ENCODE peak calls at places on chromosome 4, in four cellular contexts. A, P, C and Z are unnamed samples.

GRCh38 chr4:541271-541670 is 34.8 kb downstream of the TMEM271 start:
- DNase-seq in A (no peak), P (no peak), C (no peak), Z (no peak)

GRCh38 chr4:13546855-13547562 is 2.7 kb upstream of the NKX3-2 start:
- DNase-seq in A (peak), P (no peak), C (no peak), Z (no peak)

GRCh38 chr4:173463816-173464215 is 64.9 kb upstream of the SCRG1 start:
- DNase-seq in A (no peak), P (no peak), C (no peak), Z (no peak)

GRCh38 chr4:165151734-165152133 is 39.1 kb upstream of the TMEM192 start:
- DNase-seq in A (no peak), P (no peak), C (no peak), Z (peak)

GRCh38 chr4:152224872-152225420 is 310.9 kb downstream of the FBXW7 start:
- DNase-seq in A (no peak), P (no peak), C (no peak), Z (peak)

GRCh38 chr4:151029537-151029936 is 14.5 kb upstream of the LRBA start:
- DNase-seq in A (no peak), P (no peak), C (no peak), Z (no peak)

GRCh38 chr4:107719211-107719926 is 665 bp downstream of the PAPSS1 start:
- DNase-seq in A (no peak), P (peak), C (no peak), Z (no peak)

GRCh38 chr4:153152453-153153338 is 51.5 kb upstream of the TRIM2 start:
- DNase-seq in A (peak), P (no peak), C (no peak), Z (no peak)

GRCh38 chr4:14862881-14863280 is 139.4 kb upstream of the CPEB2 start:
- DNase-seq in A (peak), P (no peak), C (no peak), Z (no peak)

GRCh38 chr4:127632420-127633403 is at the start of gene INTU:
- DNase-seq in A (peak), P (peak), C (peak), Z (peak)

GRCh38 chr4:8236920-8237195 is 32.7 kb upstream of the HTRA3 start:
- DNase-seq in A (no peak), P (no peak), C (no peak), Z (no peak)

GRCh38 chr4:2792711-2793577 is at the start of gene SH3BP2:
- DNase-seq in A (peak), P (peak), C (peak), Z (no peak)

DNA sequence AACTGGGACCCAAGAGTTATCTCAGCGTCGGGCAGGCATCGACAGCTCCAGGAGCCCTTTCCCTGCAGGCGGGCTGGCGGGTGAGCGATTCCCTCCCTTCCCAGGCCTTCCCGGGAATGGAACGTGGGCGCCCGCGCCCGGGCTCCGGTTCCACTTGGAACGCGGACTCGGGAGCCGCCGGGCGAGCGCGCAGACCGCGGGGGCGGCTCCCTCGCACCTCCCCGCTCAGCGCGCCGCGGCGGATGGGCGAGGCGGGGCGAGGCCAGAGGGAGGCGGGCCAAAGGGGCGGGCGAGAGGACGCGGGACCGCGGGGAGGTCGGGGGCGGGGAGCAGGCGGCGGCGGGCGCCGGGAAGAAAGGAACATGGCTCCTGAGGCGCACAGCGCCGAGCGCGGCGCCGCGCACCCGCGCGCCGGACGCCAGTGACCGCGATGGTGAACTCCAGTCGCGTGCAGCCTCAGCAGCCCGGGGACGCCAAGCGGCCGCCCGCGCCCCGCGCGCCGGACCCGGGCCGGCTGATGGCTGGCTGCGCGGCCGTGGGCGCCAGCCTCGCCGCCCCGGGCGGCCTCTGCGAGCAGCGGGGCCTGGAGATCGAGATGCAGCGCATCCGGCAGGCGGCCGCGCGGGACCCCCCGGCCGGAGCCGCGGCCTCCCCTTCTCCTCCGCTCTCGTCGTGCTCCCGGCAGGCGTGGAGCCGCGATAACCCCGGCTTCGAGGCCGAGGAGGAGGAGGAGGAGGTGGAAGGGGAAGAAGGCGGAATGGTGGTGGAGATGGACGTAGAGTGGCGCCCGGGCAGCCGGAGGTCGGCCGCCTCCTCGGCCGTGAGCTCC is at the start of gene PKD2:
- DNase-seq in A (peak), P (peak), C (peak), Z (no peak)
- TF ChIP-seq POLR2A in A (peak), P (peak), C (peak), Z (peak)

GRCh38 chr4:168837922-168838321 is 172.1 kb downstream of the CBR4 start:
- DNase-seq in A (no peak), P (no peak), C (no peak), Z (no peak)
- H3K27ac ChIP-seq in A (peak), P (peak), C (peak), Z (peak)

GRCh38 chr4:184471872-184472539 is 2.3 kb downstream of the IRF2 start:
- DNase-seq in A (peak), P (peak), C (no peak), Z (no peak)

GRCh38 chr4:184474261-184475095 is at the start of gene IRF2:
- DNase-seq in A (peak), P (peak), C (peak), Z (peak)

GRCh38 chr4:184473265-184473514 is 1.2 kb downstream of the IRF2 start:
- DNase-seq in A (no peak), P (no peak), C (no peak), Z (no peak)

GRCh38 chr4:184473515-184474260 is 662 bp downstream of the IRF2 start:
- DNase-seq in A (peak), P (peak), C (no peak), Z (no peak)

GRCh38 chr4:184472540-184473264 is 1.6 kb downstream of the IRF2 start:
- DNase-seq in A (peak), P (peak), C (peak), Z (peak)
- TF ChIP-seq EP300 in A (peak), P (no peak), C (peak), Z (no peak)

GRCh38 chr4:1579834-1580686 is 104.1 kb downstream of the FAM53A start:
- DNase-seq in A (peak), P (peak), C (peak), Z (no peak)
- TF ChIP-seq POLR2A in A (peak), P (peak), C (peak), Z (no peak)

DNA sequence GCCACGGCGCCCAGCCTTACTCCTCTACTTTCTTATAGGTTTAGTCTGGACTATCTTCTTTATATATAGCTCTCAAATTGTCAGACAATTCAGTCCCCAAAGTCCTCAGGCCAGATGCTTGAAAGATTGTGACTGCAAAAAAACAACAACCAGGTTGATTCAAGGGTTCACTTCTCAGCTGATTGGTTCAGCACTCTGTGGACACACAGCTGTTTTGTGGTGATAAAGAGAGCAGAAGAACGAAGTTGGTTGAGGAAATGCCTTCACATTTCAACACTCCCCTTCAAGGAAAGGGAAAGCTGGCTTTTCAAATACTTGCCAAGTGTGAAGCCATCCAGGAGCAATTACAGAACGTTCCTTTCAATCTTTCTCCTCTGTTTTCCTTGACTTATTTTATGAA is 166.8 kb downstream of the SHROOM3 start:
- DNase-seq in A (no peak), P (no peak), C (no peak), Z (peak)
- H3K27ac ChIP-seq in A (peak), P (no peak), C (no peak), Z (peak)

GRCh38 chr4:71807469-71807868 is 23.6 kb upstream of the GC start:
- DNase-seq in A (no peak), P (no peak), C (no peak), Z (no peak)
- TF ChIP-seq EP300 in A (no peak), P (no peak), C (no peak), Z (no peak)

GRCh38 chr4:48804584-48805301 is 24.7 kb upstream of the FRYL start:
- DNase-seq in A (no peak), P (no peak), C (no peak), Z (no peak)
- TF ChIP-seq POLR2A in A (no peak), P (no peak), C (no peak), Z (no peak)